ENCODE peak calls at places on chromosome 16, in eight cellular contexts. A is GM12878, X is sciatic nerve, H is NCI-H2107, B is GM12864, G is pulmonary artery endothelial cell, O is fibroblast of the aortic adventitia, L is GM20000. N is an unnamed sample.
A peak's percentile ranks its signal among the peaks of the same experiment; 100 is the strongest.

GRCh38 chr16:1108299-1109252 is 12.5 kb upstream of the C1QTNF8 start:
- DNase-seq in A (no peak), X (no peak), H (no peak), B (no peak), G (no peak), O (peak; percentile 34), L (no peak), N (peak; percentile 96)

GRCh38 chr16:85908444-85908843 is 9.5 kb downstream of the IRF8 start:
- DNase-seq in A (peak; percentile 59), X (no peak), H (no peak), B (peak; percentile 77), G (no peak), O (no peak), L (peak; percentile 75), N (no peak)

GRCh38 chr16:22225060-22225459 is 19.0 kb downstream of the EEF2K start:
- DNase-seq in A (no peak), X (no peak), H (no peak), B (no peak), G (no peak), O (no peak), L (no peak), N (no peak)

GRCh38 chr16:12458051-12458450 is 345.6 kb downstream of the CPPED1 start:
- DNase-seq in A (no peak), X (no peak), H (no peak), B (no peak), G (no peak), O (no peak), L (no peak), N (no peak)

GRCh38 chr16:86285938-86286921 is 224.1 kb upstream of the FOXF1 start:
- DNase-seq in A (no peak), X (no peak), H (no peak), B (no peak), G (no peak), O (no peak), L (no peak), N (no peak)

GRCh38 chr16:78494105-78494504 is 394.7 kb downstream of the WWOX start:
- DNase-seq in A (no peak), X (no peak), H (no peak), B (no peak), G (no peak), O (no peak), L (no peak), N (no peak)

GRCh38 chr16:66376577-66377326 is 10.3 kb downstream of the CDH5 start:
- DNase-seq in A (no peak), X (no peak), H (no peak), B (no peak), G (no peak), O (no peak), L (no peak), N (no peak)

GRCh38 chr16:66517586-66518263 is 32.2 kb downstream of the TK2 start:
- DNase-seq in A (no peak), X (peak; percentile 71), H (no peak), B (no peak), G (no peak), O (no peak), L (no peak), N (peak; percentile 30)

GRCh38 chr16:72878301-72879269 is 169.3 kb downstream of the ZFHX3 start:
- DNase-seq in A (no peak), X (no peak), H (no peak), B (no peak), G (no peak), O (peak; percentile 60), L (no peak), N (no peak)

GRCh38 chr16:88968589-88969280 is 8.3 kb downstream of the CBFA2T3 start:
- DNase-seq in A (no peak), X (no peak), H (no peak), B (no peak), G (no peak), O (no peak), L (peak; percentile 59), N (no peak)

GRCh38 chr16:17205279-17206139 is 265.3 kb downstream of the XYLT1 start:
- DNase-seq in A (no peak), X (no peak), H (no peak), B (no peak), G (no peak), O (peak; percentile 9), L (no peak), N (no peak)

GRCh38 chr16:11168386-11169065 is 87.5 kb downstream of the SOCS1 start:
- DNase-seq in A (no peak), X (no peak), H (no peak), B (no peak), G (no peak), O (peak; percentile 30), L (no peak), N (peak; percentile 72)

GRCh38 chr16:84271866-84272265 is 22.8 kb upstream of the WFDC1 start:
- DNase-seq in A (no peak), X (no peak), H (no peak), B (no peak), G (no peak), O (no peak), L (no peak), N (no peak)

GRCh38 chr16:23865853-23866252 is 30.1 kb downstream of the PRKCB start:
- DNase-seq in A (no peak), X (no peak), H (no peak), B (no peak), G (no peak), O (no peak), L (no peak), N (no peak)

GRCh38 chr16:51939371-51940005 is 607.5 kb downstream of the TOX3 start:
- DNase-seq in A (no peak), X (no peak), H (no peak), B (no peak), G (no peak), O (no peak), L (no peak), N (no peak)

GRCh38 chr16:58638148-58639036 is 8.8 kb upstream of the CNOT1 start:
- DNase-seq in A (no peak), X (no peak), H (no peak), B (no peak), G (no peak), O (peak; percentile 89), L (no peak), N (peak; percentile 90)

GRCh38 chr16:82888616-82889015 is 261.8 kb downstream of the CDH13 start:
- DNase-seq in A (no peak), X (no peak), H (no peak), B (no peak), G (no peak), O (peak; percentile 77), L (no peak), N (no peak)

GRCh38 chr16:69922200-69922599 is 28.9 kb upstream of the CLEC18A start:
- DNase-seq in A (no peak), X (no peak), H (no peak), B (no peak), G (no peak), O (no peak), L (no peak), N (peak; percentile 74)

N was measured in osteoblast.